ENCODE peak calls at places on chromosomes 4 and X, in ten cellular contexts. U is heart left ventricle, V is bronchial epithelial cell, X is GM23338, Y is fibroblast of mammary gland, J is thoracic aorta, G is tibial artery, O is GM20000, B is fibroblast of pulmonary artery, D is AG10803. S is an unnamed sample.

GRCh38 chr4:87856816-87857215 is 24.0 kb downstream of the MEPE start:
- DNase-seq in B (no peak), Y (no peak), J (no peak), O (no peak), D (no peak), V (peak; percentile 17), X (peak; percentile 22), U (no peak), G (no peak), S (no peak)

GRCh38 chr4:158371158-158371557 is 150.5 kb upstream of the RXFP1 start:
- DNase-seq in X (no peak), Y (peak; percentile 49), D (peak; percentile 18), U (no peak), B (peak; percentile 75), O (no peak), G (no peak), V (peak; percentile 88), J (no peak), S (no peak)

GRCh38 chr4:48047896-48048295 is 31.3 kb downstream of the NIPAL1 start:
- DNase-seq in U (no peak), X (no peak), O (no peak), D (no peak), V (no peak), B (no peak), Y (no peak), J (no peak), G (no peak), S (no peak)

GRCh38 chrX:700936-701335 is 70.3 kb downstream of the SHOX start:
- DNase-seq in O (no peak), U (no peak), Y (no peak), X (peak; percentile 63), B (no peak), D (no peak), J (no peak), G (no peak), V (no peak), S (no peak)

GRCh38 chr4:55499495-55499894 is 47.2 kb downstream of the CLOCK start:
- DNase-seq in U (peak; percentile 21), V (no peak), J (no peak), Y (no peak), O (no peak), D (no peak), X (peak; percentile 47), G (no peak), B (no peak), S (no peak)

GRCh38 chrX:134006484-134007161 is 21.2 kb upstream of the GPC3 start:
- DNase-seq in G (no peak), U (no peak), Y (no peak), O (no peak), V (peak; percentile 69), J (no peak), X (no peak), B (no peak), D (no peak), S (no peak)

GRCh38 chr4:123929565-123929964 is 533.0 kb downstream of the SPRY1 start:
- DNase-seq in J (no peak), D (no peak), B (no peak), V (no peak), U (no peak), X (no peak), O (no peak), Y (no peak), G (no peak), S (no peak)

GRCh38 chr4:100722866-100723459 is 205.1 kb upstream of the EMCN start:
- DNase-seq in U (no peak), J (no peak), D (no peak), B (no peak), X (no peak), O (no peak), Y (no peak), V (peak; percentile 3), G (no peak), S (peak; percentile 3)

GRCh38 chr4:56626963-56627362 is 54.1 kb downstream of the HOPX start:
- DNase-seq in G (no peak), X (no peak), V (no peak), D (no peak), O (no peak), B (peak; percentile 8), J (no peak), Y (no peak), U (no peak), S (no peak)

GRCh38 chr4:76689079-76689817 is 208.7 kb downstream of the SOWAHB start:
- DNase-seq in Y (no peak), D (peak; percentile 46), G (peak; percentile 34), O (peak; percentile 61), V (peak; percentile 57), B (peak; percentile 30), J (no peak), U (peak; percentile 69), X (peak; percentile 89), S (peak; percentile 42)

GRCh38 chr4:152460488-152460887 is 75.4 kb downstream of the FBXW7 start:
- DNase-seq in X (no peak), Y (peak; percentile 86), D (peak; percentile 83), G (no peak), U (no peak), B (peak; percentile 93), O (peak; percentile 16), V (peak; percentile 60), J (no peak), S (peak; percentile 34)

GRCh38 chrX:121102101-121102500 is 54.7 kb downstream of the GLUD2 start:
- DNase-seq in Y (no peak), U (no peak), B (no peak), X (no peak), V (no peak), O (no peak), D (no peak), G (no peak), J (no peak), S (no peak)

GRCh38 chr4:163790231-163790630 is 295.7 kb downstream of the TMA16 start:
- DNase-seq in O (no peak), V (no peak), U (no peak), D (no peak), X (no peak), Y (no peak), J (no peak), G (no peak), B (no peak), S (no peak)

GRCh38 chr4:107519057-107519456 is 201.0 kb downstream of the PAPSS1 start:
- DNase-seq in Y (peak; percentile 41), V (peak; percentile 44), B (peak; percentile 53), U (no peak), J (no peak), D (peak; percentile 60), G (no peak), O (no peak), X (peak; percentile 64), S (no peak)

GRCh38 chr4:112036881-112037280 is 108.4 kb upstream of the FAM241A start:
- DNase-seq in X (peak; percentile 43), G (no peak), O (no peak), B (no peak), J (no peak), V (no peak), D (peak; percentile 20), U (no peak), Y (no peak), S (no peak)

GRCh38 chr4:125125256-125125655 is 189.5 kb upstream of the FAT4 start:
- DNase-seq in X (peak; percentile 35), G (no peak), B (peak; percentile 62), O (no peak), J (no peak), Y (peak; percentile 7), D (no peak), V (no peak), U (no peak), S (no peak)

GRCh38 chrX:15465896-15466651 is 27.1 kb downstream of the PIR start:
- DNase-seq in U (no peak), V (no peak), X (peak; percentile 52), G (no peak), B (peak; percentile 56), J (no peak), O (no peak), Y (peak; percentile 70), D (peak; percentile 42), S (no peak)
- TF ChIP-seq CTCF in U (no peak), V (no peak), X (peak; percentile 66), G (no peak), B (no peak), J (no peak), O (no peak), Y (no peak), D (no peak), S (no peak)

GRCh38 chrX:19515615-19516105 is 352 bp upstream of the MAP3K15 start:
- DNase-seq in U (no peak), Y (no peak), X (peak; percentile 25), O (peak; percentile 5), J (no peak), G (no peak), B (no peak), V (no peak), D (no peak), S (no peak)
- TF ChIP-seq CTCF in U (peak; percentile 39), Y (no peak), X (peak; percentile 33), O (peak; percentile 12), J (no peak), G (no peak), B (no peak), V (no peak), D (no peak), S (peak; percentile 7)

DNA sequence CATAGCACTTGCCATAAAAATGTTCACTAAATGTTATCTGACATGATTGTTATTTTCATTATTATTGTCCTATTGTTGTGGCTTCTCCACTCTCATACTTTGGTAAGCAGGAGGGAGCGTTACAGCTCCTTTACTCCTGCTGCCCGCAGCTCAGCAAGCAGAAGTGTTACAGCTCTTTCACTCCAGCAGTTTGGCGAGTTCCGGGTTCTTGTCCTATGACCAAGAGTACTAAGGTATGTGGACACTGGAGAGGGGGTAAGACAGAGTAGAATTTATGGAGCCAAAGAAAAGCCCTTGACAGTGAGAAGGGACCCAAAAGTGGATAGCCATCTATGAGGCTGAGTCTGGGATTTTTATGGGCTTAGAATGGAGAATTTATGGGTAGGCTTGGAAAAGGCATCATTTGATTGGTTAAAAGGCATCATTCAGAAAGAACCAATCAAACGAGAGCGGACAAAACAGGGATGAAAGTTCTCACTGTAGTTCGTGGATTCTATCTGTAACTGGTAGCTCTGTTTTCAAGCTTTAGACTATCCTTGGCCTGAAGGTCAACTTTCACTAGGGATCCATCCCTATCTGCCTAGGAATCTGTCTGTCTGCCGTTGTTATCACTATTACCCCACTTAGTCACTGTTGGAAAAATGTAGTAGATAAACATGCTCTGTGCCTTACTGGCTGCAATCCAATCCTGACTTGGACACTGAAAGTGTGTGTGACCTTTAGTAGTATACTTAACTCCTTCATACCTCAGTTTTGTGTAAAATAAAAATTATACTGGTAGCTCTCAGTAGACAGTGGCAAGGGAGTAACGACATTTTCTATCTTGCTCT is 545.6 kb upstream of the LCORL start:
- DNase-seq in D (no peak), V (no peak), G (no peak), U (no peak), O (no peak), X (no peak), J (no peak), B (no peak), Y (no peak), S (no peak)
- TF ChIP-seq CTCF in D (no peak), V (no peak), G (no peak), U (no peak), O (no peak), X (no peak), J (no peak), B (no peak), Y (no peak), S (no peak)

DNA sequence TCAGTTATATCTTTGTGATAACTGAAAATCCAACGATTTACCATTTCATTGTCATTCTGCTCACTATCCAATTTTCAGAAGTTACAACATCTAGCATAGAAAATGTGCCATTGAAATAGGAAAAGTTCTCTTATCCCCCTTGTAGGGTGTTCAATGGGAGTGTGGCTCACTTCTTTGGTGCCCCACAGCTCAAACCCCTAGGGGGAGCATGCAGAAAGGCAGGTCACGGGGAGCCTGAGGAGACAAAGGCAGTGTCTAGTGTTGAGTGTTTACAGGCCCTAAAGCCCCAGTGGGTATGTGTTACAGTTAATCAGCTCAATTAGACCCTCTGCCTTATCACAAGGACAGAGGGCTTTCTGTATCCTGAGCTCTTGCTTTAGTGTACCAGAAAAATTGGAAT is 243.4 kb upstream of the GRID2 start:
- DNase-seq in B (no peak), U (no peak), J (no peak), V (no peak), Y (no peak), G (no peak), X (peak; percentile 57), O (no peak), D (no peak), S (no peak)
- TF ChIP-seq CTCF in B (no peak), U (no peak), J (no peak), V (no peak), Y (no peak), G (no peak), X (peak; percentile 64), O (no peak), D (no peak), S (no peak)

S was measured in GM10248.